ENCODE peak calls at places on chromosomes 4 and X, in seven cellular contexts. U is left cardiac atrium; R is CD4-positive, alpha-beta memory T cell; N is GM13976; J is amygdala; P is stimulated activated CD4-positive, alpha-beta T cell treated with anti-CD3 and anti-CD28 coated beads, Interleukin-4, amount 100 ng/mL, for 1 hour; X is HFF-Myc. S is an unnamed sample.

GRCh38 chr4:141926414-141926813 is 290.0 kb downstream of the IL15 start:
- DNase-seq in N (no peak), P (no peak), J (no peak), R (no peak), U (no peak), X (no peak), S (no peak)

GRCh38 chr4:8156617-8157016 is 2.0 kb downstream of the ABLIM2 start:
- DNase-seq in R (no peak), U (peak), P (no peak), J (no peak), X (no peak), N (no peak), S (no peak)

GRCh38 chr4:37224832-37225231 is 19.7 kb upstream of the NWD2 start:
- DNase-seq in R (no peak), U (no peak), N (no peak), J (no peak), X (no peak), P (no peak), S (no peak)

GRCh38 chrX:108097380-108097779 is 5.8 kb downstream of the ATG4A start:
- DNase-seq in P (no peak), X (no peak), N (no peak), J (no peak), U (no peak), R (no peak), S (no peak)

GRCh38 chr4:4625488-4625887 is 83.6 kb upstream of the STX18 start:
- DNase-seq in J (no peak), N (no peak), P (no peak), U (no peak), X (peak), R (no peak), S (no peak)

GRCh38 chrX:71095971-71096701 is 485 bp downstream of the FOXO4 start:
- DNase-seq in J (no peak), P (no peak), X (no peak), R (no peak), U (no peak), N (peak), S (peak)

GRCh38 chr4:80614319-80614718 is 278.8 kb downstream of the CFAP299 start:
- DNase-seq in R (no peak), P (no peak), J (no peak), N (no peak), X (no peak), U (no peak), S (no peak)

GRCh38 chrX:19673334-19674040 is 158.2 kb upstream of the MAP3K15 start:
- DNase-seq in R (no peak), X (peak), J (no peak), P (no peak), N (no peak), U (peak), S (no peak)

GRCh38 chrX:34586507-34586906 is 70.6 kb downstream of the TMEM47 start:
- DNase-seq in X (no peak), N (no peak), P (no peak), U (no peak), R (no peak), J (no peak), S (no peak)

GRCh38 chr4:113457886-113458285 is 303.7 kb downstream of the CAMK2D start:
- DNase-seq in J (no peak), R (no peak), N (no peak), U (no peak), P (no peak), X (no peak), S (no peak)

GRCh38 chr4:174626310-174627022 is 104.2 kb upstream of the HPGD start:
- DNase-seq in U (no peak), P (no peak), J (no peak), N (no peak), R (no peak), X (no peak), S (no peak)

GRCh38 chrX:40012039-40012799 is 85.5 kb downstream of the BCOR start:
- DNase-seq in X (no peak), P (no peak), U (peak), J (no peak), R (no peak), N (peak), S (peak)

GRCh38 chr4:60812811-60813210 is 387.3 kb upstream of the ADGRL3 start:
- DNase-seq in P (no peak), X (no peak), U (no peak), R (no peak), N (no peak), J (no peak), S (no peak)

GRCh38 chr4:156295676-156296075 is 342.0 kb upstream of the CTSO start:
- DNase-seq in P (no peak), R (no peak), U (no peak), N (no peak), J (no peak), X (no peak), S (no peak)

GRCh38 chr4:74123065-74123728 is 24.2 kb upstream of the CXCL2 start:
- DNase-seq in J (no peak), N (no peak), R (no peak), P (no peak), X (no peak), U (no peak), S (no peak)

GRCh38 chrX:22699591-22700091 is 300.1 kb upstream of the DDX53 start:
- DNase-seq in R (no peak), P (no peak), U (no peak), J (no peak), X (peak), N (no peak), S (no peak)

GRCh38 chrX:14673764-14674163 is 144.4 kb downstream of the GLRA2 start:
- DNase-seq in N (peak), X (peak), R (no peak), P (no peak), U (no peak), J (no peak), S (no peak)

GRCh38 chrX:53442322-53442631 is 8.1 kb upstream of the HSD17B10 start:
- DNase-seq in P (no peak), X (no peak), U (no peak), J (no peak), N (no peak), R (no peak), S (no peak)

GRCh38 chr4:55184600-55185523 is 59.5 kb upstream of the KDR start:
- DNase-seq in J (no peak), U (peak), X (no peak), R (peak), N (peak), P (peak), S (peak)

GRCh38 chrX:118694628-118695027 is 32.8 kb upstream of the IL13RA1 start:
- DNase-seq in J (no peak), U (no peak), P (no peak), N (no peak), X (no peak), R (no peak), S (no peak)

GRCh38 chrX:153944140-153944799 is at the start of gene RENBP:
- DNase-seq in X (no peak), U (peak), N (no peak), R (no peak), P (peak), J (no peak), S (peak)

GRCh38 chr4:69782651-69783310 is 22.4 kb upstream of the SULT1B1 start:
- DNase-seq in P (no peak), N (peak), R (no peak), U (no peak), J (no peak), X (no peak), S (no peak)

GRCh38 chr4:182062936-182063335 is 180.3 kb upstream of the TENM3 start:
- DNase-seq in P (no peak), J (no peak), R (no peak), X (peak), N (no peak), U (no peak), S (no peak)

GRCh38 chr4:174224550-174224949 is 58.9 kb downstream of the FBXO8 start:
- DNase-seq in U (no peak), N (no peak), X (no peak), R (no peak), P (no peak), J (no peak), S (no peak)

GRCh38 chrX:13051529-13052172 is 7.2 kb upstream of the FAM9C start:
- DNase-seq in P (no peak), R (peak), X (no peak), J (no peak), U (peak), N (peak), S (no peak)

GRCh38 chr4:104616401-104616820 is 121.7 kb upstream of the CXXC4 start:
- DNase-seq in J (no peak), R (no peak), P (no peak), N (no peak), X (no peak), U (peak), S (no peak)

GRCh38 chrX:45619290-45619689 is 418.6 kb upstream of the DIPK2B start:
- DNase-seq in N (no peak), U (no peak), P (no peak), R (no peak), X (no peak), J (no peak), S (no peak)

GRCh38 chr4:101198741-101199339 is 148.5 kb downstream of the PPP3CA start:
- DNase-seq in J (no peak), R (no peak), U (no peak), N (no peak), P (no peak), X (no peak), S (no peak)

GRCh38 chr4:41256131-41256739 is 493 bp upstream of the UCHL1 start:
- DNase-seq in P (no peak), U (no peak), N (no peak), X (no peak), J (no peak), R (no peak), S (peak)

GRCh38 chrX:97622111-97622510 is 738.4 kb downstream of the RPA4 start:
- DNase-seq in J (no peak), U (no peak), P (no peak), X (no peak), R (no peak), N (no peak), S (no peak)

GRCh38 chr4:165294907-165295306 is 32.6 kb upstream of the MSMO1 start:
- DNase-seq in X (no peak), J (no peak), N (peak), U (no peak), R (peak), P (no peak), S (no peak)

GRCh38 chr4:153260553-153261306 is 56.5 kb downstream of the TRIM2 start:
- DNase-seq in N (no peak), U (no peak), J (no peak), X (peak), R (no peak), P (no peak), S (no peak)

GRCh38 chr4:96343836-96344235 is 503.9 kb downstream of the PDHA2 start:
- DNase-seq in R (no peak), X (no peak), U (no peak), N (no peak), P (no peak), J (no peak), S (no peak)

GRCh38 chrX:19875051-19875432 is 12.4 kb downstream of the SH3KBP1 start:
- DNase-seq in R (no peak), X (no peak), U (no peak), P (peak), J (no peak), N (no peak), S (no peak)

GRCh38 chr4:82624819-82625218 is 63.0 kb upstream of the TMEM150C start:
- DNase-seq in P (no peak), U (no peak), N (no peak), X (no peak), J (no peak), R (no peak), S (no peak)

GRCh38 chr4:38940476-38940875 is 72.9 kb downstream of the FAM114A1 start:
- DNase-seq in U (no peak), N (no peak), X (no peak), P (no peak), R (no peak), J (no peak), S (no peak)

GRCh38 chrX:3161686-3162085 is 120.4 kb downstream of the ARSF start:
- DNase-seq in R (no peak), N (no peak), X (no peak), U (no peak), P (no peak), J (no peak), S (no peak)

GRCh38 chrX:39401483-39402110 is 600.3 kb downstream of the MID1IP1 start:
- DNase-seq in X (no peak), P (no peak), J (no peak), R (no peak), U (no peak), N (no peak), S (no peak)

GRCh38 chr4:95465010-95465409 is 83.8 kb downstream of the UNC5C start:
- DNase-seq in P (no peak), X (no peak), N (no peak), J (no peak), U (no peak), R (no peak), S (no peak)